ENCODE peak calls at places on chromosomes 7 and 10, in six cellular contexts. D, U, C, I, B and V are unnamed samples.

GRCh38 chr10:5234106-5234877 is 37.7 kb downstream of the AKR1C4 start:
- DNase-seq in U (peak), D (no peak), C (no peak), I (no peak), B (no peak), V (no peak)

GRCh38 chr7:144763291-144763690 is 72.6 kb downstream of the TPK1 start:
- DNase-seq in I (no peak), D (peak), B (no peak), U (no peak), C (no peak), V (no peak)

GRCh38 chr10:119675483-119676170 is 24.4 kb downstream of the BAG3 start:
- DNase-seq in B (no peak), D (no peak), U (no peak), I (no peak), C (no peak), V (no peak)

GRCh38 chr10:110600487-110601101 is 33.1 kb downstream of the SMC3 start:
- DNase-seq in U (peak), C (no peak), B (no peak), I (peak), D (no peak), V (peak)

GRCh38 chr7:158448701-158449100 is 138.9 kb downstream of the PTPRN2 start:
- DNase-seq in I (no peak), C (no peak), B (peak), D (no peak), U (no peak), V (no peak)

GRCh38 chr10:110629680-110630191 is 14.4 kb upstream of the RBM20 start:
- DNase-seq in B (no peak), C (no peak), U (peak), D (no peak), I (no peak), V (no peak)

GRCh38 chr10:98664329-98665042 is 217.8 kb upstream of the HPS1 start:
- DNase-seq in C (peak), B (no peak), D (no peak), U (peak), I (peak), V (peak)

GRCh38 chr10:88879754-88880286 is at the start of gene STAMBPL1:
- DNase-seq in C (peak), I (peak), D (no peak), U (no peak), B (peak), V (no peak)